ENCODE peak calls at places on chromosomes 11 and 22, in four cellular contexts. E, S, C and Q are unnamed samples.
A peak's percentile ranks its signal among the peaks of the same experiment; 100 is the strongest.

GRCh38 chr11:10716122-10716521 is 22.6 kb upstream of the IRAG1 start:
- DNase-seq in E (no peak), S (no peak), C (no peak), Q (no peak)

GRCh38 chr11:18802381-18803257 is 11.0 kb upstream of the PTPN5 start:
- DNase-seq in S (peak; percentile 71), C (peak; percentile 93), E (peak; percentile 59), Q (peak; percentile 2)

GRCh38 chr11:74472030-74472429 is 4.7 kb upstream of the KCNE3 start:
- DNase-seq in E (no peak), S (no peak), C (no peak), Q (no peak)

GRCh38 chr11:66011239-66011784 is 496 bp upstream of the CST6 start:
- DNase-seq in E (peak; percentile 82), C (peak; percentile 53), S (no peak), Q (no peak)

GRCh38 chr22:19760652-19761002 is at the start of gene TBX1:
- DNase-seq in S (no peak), C (no peak), E (no peak), Q (no peak)

GRCh38 chr11:39817248-39817647 is 1642.2 kb downstream of the LRRC4C start:
- DNase-seq in C (no peak), S (no peak), E (no peak), Q (no peak)

GRCh38 chr22:37626144-37626543 is 13.3 kb upstream of the SH3BP1 start:
- DNase-seq in C (no peak), E (no peak), S (no peak), Q (no peak)

GRCh38 chr11:48054994-48055291 is 74.6 kb downstream of the PTPRJ start:
- DNase-seq in S (no peak), E (no peak), C (no peak), Q (no peak)

GRCh38 chr11:63635762-63636465 is 21.7 kb upstream of the PLAAT3 start:
- DNase-seq in S (peak; percentile 51), E (peak; percentile 55), C (peak; percentile 92), Q (peak; percentile 37)

GRCh38 chr11:8533332-8533731 is 60.7 kb downstream of the STK33 start:
- DNase-seq in S (peak; percentile 15), C (no peak), E (peak; percentile 63), Q (no peak)

GRCh38 chr11:83827940-83828554 is 541.9 kb upstream of the CCDC90B start:
- DNase-seq in C (peak; percentile 73), E (peak; percentile 18), S (peak; percentile 53), Q (no peak)

GRCh38 chr11:81673001-81673400 is 1060.7 kb downstream of the FAM181B start:
- DNase-seq in C (no peak), E (no peak), S (no peak), Q (no peak)

GRCh38 chr11:84922212-84922805 is 704.8 kb downstream of the DLG2 start:
- DNase-seq in S (no peak), C (peak; percentile 35), E (no peak), Q (no peak)

GRCh38 chr11:28529046-28529445 is 420.9 kb downstream of the METTL15 start:
- DNase-seq in S (no peak), C (peak; percentile 11), E (no peak), Q (no peak)

GRCh38 chr11:44939673-44940072 is 11.0 kb downstream of the TP53I11 start:
- DNase-seq in S (no peak), E (no peak), C (peak; percentile 80), Q (no peak)

GRCh38 chr11:65412271-65413076 is 10.1 kb upstream of the NEAT1 start:
- DNase-seq in S (no peak), C (no peak), E (no peak), Q (no peak)

GRCh38 chr22:43133401-43133800 is 9.8 kb downstream of the MCAT start:
- DNase-seq in E (no peak), S (no peak), C (no peak), Q (no peak)

GRCh38 chr22:20231499-20232236 is 36.5 kb downstream of the RTN4R start:
- DNase-seq in E (no peak), S (no peak), C (no peak), Q (no peak)